ENCODE peak calls at places on chromosome 21, in eight cellular contexts. X is lower lobe of right lung, K is A673, O is adrenal gland, T is mucosa of descending colon, Z is heart right ventricle, S is esophagus squamous epithelium, P is psoas muscle. L is an unnamed sample.

GRCh38 chr21:28521932-28522826 is 470.5 kb downstream of the LTN1 start:
- DNase-seq in X (no peak), K (peak; percentile 17), O (no peak), T (no peak), Z (no peak), S (no peak), P (no peak), L (no peak)

GRCh38 chr21:35503646-35504045 is 454.5 kb upstream of the RUNX1 start:
- DNase-seq in X (no peak), K (no peak), O (peak; percentile 20), T (no peak), Z (peak; percentile 33), S (no peak), P (no peak), L (no peak)

GRCh38 chr21:34035619-34036354 is 37.6 kb upstream of the MRPS6 start:
- DNase-seq in X (no peak), K (peak; percentile 60), O (no peak), T (no peak), Z (no peak), S (no peak), P (no peak), L (no peak)

GRCh38 chr21:34910396-34910795 is 138.7 kb downstream of the RUNX1 start:
- DNase-seq in X (peak; percentile 69), K (no peak), O (no peak), T (no peak), Z (no peak), S (no peak), P (no peak), L (no peak)

GRCh38 chr21:35006771-35007170 is 42.3 kb downstream of the RUNX1 start:
- DNase-seq in X (no peak), K (no peak), O (no peak), T (no peak), Z (no peak), S (no peak), P (no peak), L (no peak)

GRCh38 chr21:14013056-14013603 is 197.6 kb downstream of the LIPI start:
- DNase-seq in X (no peak), K (no peak), O (no peak), T (no peak), Z (no peak), S (no peak), P (no peak), L (no peak)

GRCh38 chr21:20802631-20803260 is 195.5 kb upstream of the NCAM2 start:
- DNase-seq in X (no peak), K (no peak), O (no peak), T (no peak), Z (no peak), S (no peak), P (no peak), L (no peak)

GRCh38 chr21:35227774-35228173 is 178.7 kb upstream of the RUNX1 start:
- DNase-seq in X (no peak), K (no peak), O (no peak), T (no peak), Z (no peak), S (no peak), P (peak; percentile 58), L (no peak)

GRCh38 chr21:22711636-22712035 is 1713.4 kb downstream of the NCAM2 start:
- DNase-seq in X (no peak), K (peak; percentile 77), O (no peak), T (no peak), Z (no peak), S (no peak), P (no peak), L (no peak)

GRCh38 chr21:45288441-45288841 is 746 bp upstream of the POFUT2 start:
- DNase-seq in X (no peak), K (no peak), O (peak; percentile 25), T (peak; percentile 59), Z (peak; percentile 6), S (no peak), P (no peak), L (no peak)

GRCh38 chr21:45289134-45289533 is 1.4 kb upstream of the POFUT2 start:
- DNase-seq in X (no peak), K (no peak), O (no peak), T (no peak), Z (no peak), S (no peak), P (no peak), L (no peak)

GRCh38 chr21:45289655-45290515 is 2.2 kb upstream of the POFUT2 start:
- DNase-seq in X (peak; percentile 20), K (no peak), O (peak; percentile 16), T (no peak), Z (peak; percentile 3), S (no peak), P (no peak), L (no peak)

GRCh38 chr21:45286671-45287437 is 841 bp downstream of the POFUT2 start:
- DNase-seq in X (peak; percentile 50), K (no peak), O (peak; percentile 24), T (peak; percentile 62), Z (peak; percentile 3), S (no peak), P (peak; percentile 38), L (no peak)

DNA sequence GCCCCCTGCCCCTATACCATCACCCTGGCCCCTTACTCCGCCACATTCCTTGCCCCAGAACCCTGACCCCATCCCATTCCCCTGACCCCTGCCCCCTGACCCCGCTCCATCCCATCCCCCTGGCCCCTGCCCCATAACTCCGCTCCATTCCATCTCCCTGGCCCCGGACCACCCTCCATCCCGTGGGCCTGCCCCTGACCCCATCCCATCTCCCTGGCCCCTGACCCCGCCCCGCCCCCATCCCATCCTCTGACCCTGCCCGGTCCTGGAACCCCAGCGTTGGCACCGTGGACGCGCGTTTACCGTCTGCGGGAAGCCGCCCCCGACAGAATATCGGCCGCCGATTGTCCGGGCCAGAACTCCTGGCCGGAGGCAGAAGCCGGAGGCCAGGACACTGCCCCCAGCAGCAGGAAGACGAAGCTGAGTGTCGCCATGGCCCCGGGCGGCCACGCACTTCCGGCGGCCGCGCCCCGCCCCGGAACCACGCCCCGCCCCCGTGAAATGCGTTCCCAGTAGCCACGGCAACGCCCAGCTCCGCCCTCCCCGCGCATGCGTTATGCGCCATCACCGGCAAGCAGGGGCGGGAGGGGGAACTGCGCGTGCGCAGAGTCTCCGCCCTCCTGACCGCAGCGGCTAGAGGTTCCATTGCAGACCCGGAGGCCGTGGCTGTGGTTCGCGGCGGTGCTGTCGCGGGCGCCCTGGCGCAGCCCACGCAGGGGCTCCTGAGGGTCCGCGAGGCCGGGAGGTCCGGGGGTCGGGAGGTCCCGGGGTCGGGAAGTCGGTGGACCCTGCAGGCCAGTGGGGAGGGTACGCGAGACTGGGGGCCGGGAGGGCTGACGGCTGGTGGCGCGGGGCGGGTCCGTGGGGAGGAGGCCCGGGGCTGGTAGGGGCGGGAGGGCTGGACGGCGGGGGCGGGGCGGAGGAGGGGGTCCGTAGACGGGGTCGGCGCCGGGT is at the start of gene POFUT2:
- DNase-seq in X (peak; percentile 97), K (peak; percentile 95), O (peak; percentile 96), T (peak; percentile 98), Z (peak; percentile 97), S (peak; percentile 65), P (peak; percentile 97), L (no peak)
- TF ChIP-seq CTCF in X (no peak), K (no peak), O (no peak), T (no peak), Z (no peak), S (no peak), P (no peak), L (no peak)

GRCh38 chr21:15752763-15753407 is 23.1 kb downstream of the USP25 start:
- DNase-seq in X (no peak), K (no peak), O (no peak), T (no peak), Z (no peak), S (no peak), P (no peak), L (no peak)

GRCh38 chr21:15751037-15751436 is 21.3 kb downstream of the USP25 start:
- DNase-seq in X (no peak), K (no peak), O (no peak), T (no peak), Z (no peak), S (no peak), P (no peak), L (no peak)

GRCh38 chr21:15751561-15751960 is 21.8 kb downstream of the USP25 start:
- DNase-seq in X (no peak), K (no peak), O (no peak), T (no peak), Z (no peak), S (no peak), P (no peak), L (no peak)

GRCh38 chr21:15749045-15749867 is 19.5 kb downstream of the USP25 start:
- DNase-seq in X (no peak), K (no peak), O (no peak), T (no peak), Z (no peak), S (no peak), P (no peak), L (no peak)

DNA sequence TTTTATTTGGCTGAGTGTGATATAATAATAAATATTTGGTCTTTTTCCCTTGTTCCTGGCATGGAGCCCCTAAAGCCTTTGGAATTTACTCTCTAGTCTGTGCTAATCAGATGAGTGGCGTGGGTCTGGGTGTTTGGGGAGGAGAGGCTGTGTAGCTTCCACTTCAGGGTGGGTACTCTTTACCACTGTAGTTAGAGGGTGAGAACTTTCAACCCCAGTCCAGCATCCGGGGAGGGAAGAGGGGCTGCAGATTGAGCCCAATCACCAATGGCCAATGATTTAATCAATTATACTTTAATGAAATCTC is 20.0 kb downstream of the USP25 start:
- DNase-seq in X (no peak), K (no peak), O (peak; percentile 40), T (no peak), Z (no peak), S (no peak), P (no peak), L (no peak)
- H3K4me3 ChIP-seq in X (no peak overlapping the region), K (no peak overlapping the region), O (no peak overlapping the region), T (no peak overlapping the region), Z (no peak overlapping the region), S (no peak overlapping the region), P (peak overlapping the region; percentile 29), L (no peak overlapping the region)

GRCh38 chr21:32329331-32329730 is 30.7 kb downstream of the MRAP start:
- DNase-seq in X (no peak), K (no peak), O (peak; percentile 92), T (no peak), Z (no peak), S (no peak), P (peak; percentile 30), L (no peak)
- H3K36me3 ChIP-seq in X (peaks cover 66% of the 10 kb centered on the region), K (peaks cover 88% of the 10 kb centered on the region), O (no peaks in the 10 kb centered on the region), T (no peaks in the 10 kb centered on the region), Z (no peaks in the 10 kb centered on the region), S (peaks cover 96% of the 10 kb centered on the region), P (peaks cover 80% of the 10 kb centered on the region), L (peaks cover 5% of the 10 kb centered on the region)

GRCh38 chr21:45136500-45136899 is 62.1 kb downstream of the ADARB1 start:
- DNase-seq in X (no peak), K (no peak), O (no peak), T (no peak), Z (no peak), S (no peak), P (no peak), L (no peak)

GRCh38 chr21:45136927-45137611 is 62.7 kb downstream of the ADARB1 start:
- DNase-seq in X (peak; percentile 83), K (peak; percentile 90), O (peak; percentile 82), T (no peak), Z (peak; percentile 90), S (no peak), P (peak; percentile 87), L (peak; percentile 56)

GRCh38 chr21:45137612-45137937 is 63.2 kb downstream of the ADARB1 start:
- DNase-seq in X (no peak), K (no peak), O (no peak), T (no peak), Z (no peak), S (no peak), P (no peak), L (no peak)

GRCh38 chr21:45139473-45139872 is 65.1 kb downstream of the ADARB1 start:
- DNase-seq in X (no peak), K (no peak), O (no peak), T (no peak), Z (no peak), S (no peak), P (no peak), L (no peak)

GRCh38 chr21:45138199-45139002 is 64.0 kb downstream of the ADARB1 start:
- DNase-seq in X (peak; percentile 83), K (peak; percentile 86), O (peak; percentile 62), T (no peak), Z (peak; percentile 61), S (no peak), P (peak; percentile 74), L (no peak)
- TF ChIP-seq CTCF in X (peak; percentile 75), K (peak; percentile 88), O (peak; percentile 64), T (peak; percentile 30), Z (peak; percentile 80), S (peak; percentile 59), P (peak; percentile 69), L (peak; percentile 80)

L was measured in kidney epithelial cell.